ENCODE peak calls at places on chromosomes 16 and 17, in seven cellular contexts. R, U, H, J, O, Y and L are unnamed samples.

GRCh38 chr16:1311738-1312458 is 2.5 kb downstream of the UBE2I start:
- DNase-seq in Y (no peak), J (no peak), R (peak; percentile 25), H (peak; percentile 17), O (no peak), U (no peak), L (no peak)

GRCh38 chr17:31533546-31534155 is 142.2 kb downstream of the RAB11FIP4 start:
- DNase-seq in Y (peak; percentile 59), O (no peak), H (peak; percentile 88), J (peak; percentile 62), U (no peak), R (peak; percentile 78), L (no peak)

GRCh38 chr17:9905902-9906301 is 831 bp upstream of the RCVRN start:
- DNase-seq in U (no peak), Y (peak; percentile 35), R (no peak), O (no peak), J (peak; percentile 84), H (no peak), L (no peak)

GRCh38 chr16:10885246-10885645 is 8.2 kb downstream of the CIITA start:
- DNase-seq in R (no peak), O (no peak), Y (no peak), U (no peak), J (no peak), H (no peak), L (no peak)

GRCh38 chr16:4086153-4086552 is 30.1 kb downstream of the ADCY9 start:
- DNase-seq in U (no peak), Y (no peak), J (no peak), H (no peak), O (no peak), R (no peak), L (no peak)

GRCh38 chr16:77584205-77584859 is 138.0 kb upstream of the NUDT7 start:
- DNase-seq in Y (peak; percentile 59), R (peak; percentile 87), O (peak; percentile 73), J (peak; percentile 45), H (peak; percentile 63), U (no peak), L (peak; percentile 10)

GRCh38 chr16:89003831-89004208 is 26.8 kb upstream of the CBFA2T3 start:
- DNase-seq in O (no peak), R (no peak), J (no peak), U (peak; percentile 11), H (no peak), Y (no peak), L (no peak)

GRCh38 chr16:54923988-54924387 is 6.7 kb upstream of the IRX5 start:
- DNase-seq in U (no peak), Y (no peak), H (no peak), J (no peak), O (no peak), R (no peak), L (no peak)

GRCh38 chr16:4489030-4489429 is 12.8 kb downstream of the HMOX2 start:
- DNase-seq in R (peak; percentile 88), Y (no peak), U (no peak), J (no peak), O (peak; percentile 73), H (peak; percentile 90), L (no peak)

GRCh38 chr17:31487648-31488263 is 96.3 kb downstream of the RAB11FIP4 start:
- DNase-seq in R (peak; percentile 11), J (peak; percentile 90), Y (peak; percentile 94), O (no peak), U (peak; percentile 97), H (peak; percentile 16), L (peak; percentile 64)

GRCh38 chr17:45320931-45321461 is 4.2 kb upstream of the MAP3K14 start:
- DNase-seq in R (peak; percentile 98), H (peak; percentile 97), Y (no peak), U (peak; percentile 46), O (peak; percentile 93), J (no peak), L (no peak)

GRCh38 chr17:69405096-69405495 is 9.4 kb upstream of the MAP2K6 start:
- DNase-seq in Y (no peak), H (no peak), U (no peak), R (no peak), O (no peak), J (no peak), L (no peak)

GRCh38 chr17:1232786-1233185 is 37.5 kb upstream of the BHLHA9 start:
- DNase-seq in J (no peak), H (peak; percentile 82), U (no peak), O (no peak), R (peak; percentile 28), Y (no peak), L (no peak)

GRCh38 chr16:86222541-86222940 is 287.8 kb upstream of the FOXF1 start:
- DNase-seq in U (no peak), Y (no peak), J (peak; percentile 20), H (peak; percentile 84), O (no peak), R (peak; percentile 84), L (no peak)

GRCh38 chr17:11589706-11590105 is 8.6 kb upstream of the DNAH9 start:
- DNase-seq in H (no peak), Y (no peak), O (no peak), R (no peak), J (no peak), U (no peak), L (no peak)

GRCh38 chr16:23016372-23016771 is 132.9 kb downstream of the USP31 start:
- DNase-seq in Y (no peak), J (no peak), U (peak; percentile 54), H (no peak), O (no peak), R (no peak), L (no peak)

DNA sequence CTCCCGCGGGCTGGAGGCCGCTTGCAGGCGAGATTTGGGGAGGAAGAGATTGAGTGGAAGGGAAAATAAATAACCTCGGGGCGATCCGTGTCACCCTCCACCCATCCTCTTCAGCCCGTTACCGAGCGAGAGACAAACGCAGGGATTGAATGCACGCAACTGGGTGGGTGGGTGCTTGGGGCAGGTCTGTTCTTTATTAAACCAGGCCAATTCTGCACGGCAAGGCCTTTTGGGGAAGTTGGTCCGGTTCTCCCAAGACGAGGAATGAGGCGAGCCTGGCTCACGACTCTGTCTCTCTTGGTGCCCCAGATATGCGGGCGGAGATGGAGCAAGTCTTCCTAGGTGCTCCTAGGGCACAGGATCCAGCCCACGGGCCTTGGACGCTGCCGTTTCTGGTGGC is 396 bp upstream of the HOXB7 start:
- DNase-seq in Y (no peak), O (no peak), U (peak; percentile 65), H (peak; percentile 43), R (no peak), J (no peak), L (no peak)
- H3K4me3 ChIP-seq in Y (peak overlapping the region; percentile 41), O (no peak overlapping the region), U (peak overlapping the region; percentile 38), H (peak overlapping the region; percentile 61), R (peak overlapping the region; percentile 55), J (peak overlapping the region; percentile 91), L (peak overlapping the region; percentile 60)

DNA sequence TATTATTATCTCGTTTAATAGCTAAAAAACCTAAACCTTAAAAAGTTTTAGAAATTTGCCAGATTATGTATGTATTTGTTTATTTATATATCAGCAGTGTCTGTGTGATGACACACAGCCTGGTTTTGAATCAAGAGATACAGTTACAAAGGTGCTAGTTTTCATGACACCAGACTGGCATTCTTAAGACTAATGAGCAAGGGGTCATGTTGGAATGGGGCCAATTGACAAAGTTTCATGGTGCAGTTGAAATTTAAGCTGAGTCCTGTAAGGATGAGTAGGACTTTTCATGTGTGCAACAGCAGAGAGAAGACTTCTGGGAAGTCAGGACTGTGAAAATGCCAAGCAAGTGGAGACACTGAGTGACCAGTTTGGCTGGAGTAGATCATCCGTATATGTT is 3.2 kb upstream of the KRT10 start:
- DNase-seq in O (no peak), H (peak; percentile 7), R (no peak), U (no peak), J (no peak), Y (no peak), L (no peak)
- TF ChIP-seq CTCF in O (no peak), H (no peak), R (no peak), U (no peak), J (no peak), Y (no peak), L (no peak)

GRCh38 chr17:29707212-29707571 is 84.5 kb upstream of the CORO6 start:
- DNase-seq in J (no peak), H (no peak), U (no peak), O (no peak), R (no peak), Y (no peak), L (no peak)
- H3K4me3 ChIP-seq in J (no peak overlapping the region), H (no peak overlapping the region), U (no peak overlapping the region), O (no peak overlapping the region), R (no peak overlapping the region), Y (no peak overlapping the region), L (peak overlapping the region; percentile 46)

GRCh38 chr17:54971147-54971546 is 2.6 kb downstream of the STXBP4 start:
- DNase-seq in J (no peak), Y (no peak), H (no peak), R (no peak), O (no peak), U (no peak), L (no peak)

GRCh38 chr17:54967621-54968258 is 714 bp downstream of the COX11 start:
- DNase-seq in J (peak; percentile 39), R (peak; percentile 25), U (peak; percentile 48), Y (peak; percentile 28), O (no peak), H (peak; percentile 27), L (no peak)

GRCh38 chr17:54968954-54969400 is 412 bp downstream of the STXBP4 start:
- DNase-seq in U (no peak), Y (peak; percentile 53), J (no peak), H (peak; percentile 50), O (no peak), R (peak; percentile 49), L (peak; percentile 15)

GRCh38 chr17:54969658-54970572 is 1.4 kb downstream of the STXBP4 start:
- DNase-seq in O (no peak), Y (no peak), U (no peak), J (no peak), R (no peak), H (no peak), L (no peak)

GRCh38 chr17:54968259-54968953 is at the start of the genes COX11 and STXBP4:
- DNase-seq in O (peak; percentile 91), R (peak; percentile 96), U (peak; percentile 97), H (peak; percentile 97), J (peak; percentile 98), Y (peak; percentile 96), L (peak; percentile 89)
- TF ChIP-seq CTCF in O (peak; percentile 6), R (peak; percentile 66), U (no peak), H (no peak), J (no peak), Y (no peak), L (peak; percentile 0)